ENCODE peak calls at places on chromosome 1, in eight cellular contexts. One of them, this sample, is unnamed.

GRCh38 chr1:194338241-194338948 is 1152.0 kb upstream of the B3GALT2 start:
- DNase-seq in pancreas: no peak
- DNase-seq in Calu3: no peak
- DNase-seq in sigmoid colon: no peak
- DNase-seq in glutamatergic neuron: no peak
- DNase-seq in fibroblast of mammary gland: no peak
- DNase-seq in body of pancreas: no peak
- DNase-seq in endothelial cell of umbilical vein: no peak
- DNase-seq in this sample: no peak

GRCh38 chr1:7250176-7250575 is 464.9 kb downstream of the CAMTA1 start:
- DNase-seq in pancreas: no peak
- DNase-seq in Calu3: no peak
- DNase-seq in sigmoid colon: no peak
- DNase-seq in glutamatergic neuron: no peak
- DNase-seq in fibroblast of mammary gland: no peak
- DNase-seq in body of pancreas: no peak
- DNase-seq in endothelial cell of umbilical vein: no peak
- DNase-seq in this sample: no peak

GRCh38 chr1:116224561-116224960 is 113.4 kb downstream of the MAB21L3 start:
- DNase-seq in pancreas: no peak
- DNase-seq in Calu3: no peak
- DNase-seq in sigmoid colon: no peak
- DNase-seq in glutamatergic neuron: no peak
- DNase-seq in fibroblast of mammary gland: no peak
- DNase-seq in body of pancreas: no peak
- DNase-seq in endothelial cell of umbilical vein: no peak
- DNase-seq in this sample: no peak

GRCh38 chr1:223515915-223516314 is 122.7 kb downstream of the CCDC185 start:
- DNase-seq in pancreas: no peak
- DNase-seq in Calu3: no peak
- DNase-seq in sigmoid colon: no peak
- DNase-seq in glutamatergic neuron: no peak
- DNase-seq in fibroblast of mammary gland: no peak
- DNase-seq in body of pancreas: no peak
- DNase-seq in endothelial cell of umbilical vein: no peak
- DNase-seq in this sample: no peak

GRCh38 chr1:40665335-40666171 is at the start of gene RIMS3:
- DNase-seq in pancreas: peak
- DNase-seq in Calu3: peak
- DNase-seq in sigmoid colon: peak
- DNase-seq in glutamatergic neuron: peak
- DNase-seq in fibroblast of mammary gland: peak
- DNase-seq in body of pancreas: peak
- DNase-seq in endothelial cell of umbilical vein: peak
- DNase-seq in this sample: peak

GRCh38 chr1:209190591-209191241 is 392.8 kb upstream of the CAMK1G start:
- DNase-seq in pancreas: peak
- DNase-seq in Calu3: peak
- DNase-seq in sigmoid colon: no peak
- DNase-seq in glutamatergic neuron: peak
- DNase-seq in fibroblast of mammary gland: peak
- DNase-seq in body of pancreas: peak
- DNase-seq in endothelial cell of umbilical vein: peak
- DNase-seq in this sample: no peak

GRCh38 chr1:44874155-44874554 is 31.1 kb upstream of the PTCH2 start:
- DNase-seq in pancreas: no peak
- DNase-seq in Calu3: no peak
- DNase-seq in sigmoid colon: no peak
- DNase-seq in glutamatergic neuron: no peak
- DNase-seq in fibroblast of mammary gland: no peak
- DNase-seq in body of pancreas: no peak
- DNase-seq in endothelial cell of umbilical vein: no peak
- DNase-seq in this sample: no peak

GRCh38 chr1:240888039-240888786 is 276.3 kb upstream of the GREM2 start:
- DNase-seq in pancreas: peak
- DNase-seq in Calu3: peak
- DNase-seq in sigmoid colon: no peak
- DNase-seq in glutamatergic neuron: peak
- DNase-seq in fibroblast of mammary gland: peak
- DNase-seq in body of pancreas: peak
- DNase-seq in endothelial cell of umbilical vein: peak
- DNase-seq in this sample: no peak

GRCh38 chr1:117231748-117232373 is 21.1 kb upstream of the VTCN1 start:
- DNase-seq in pancreas: no peak
- DNase-seq in Calu3: peak
- DNase-seq in sigmoid colon: no peak
- DNase-seq in glutamatergic neuron: no peak
- DNase-seq in fibroblast of mammary gland: no peak
- DNase-seq in body of pancreas: peak
- DNase-seq in endothelial cell of umbilical vein: no peak
- DNase-seq in this sample: no peak

GRCh38 chr1:94734963-94735899 is 84.9 kb upstream of the SLC44A3 start:
- DNase-seq in pancreas: no peak
- DNase-seq in Calu3: no peak
- DNase-seq in sigmoid colon: no peak
- DNase-seq in glutamatergic neuron: no peak
- DNase-seq in fibroblast of mammary gland: peak
- DNase-seq in body of pancreas: peak
- DNase-seq in endothelial cell of umbilical vein: peak
- DNase-seq in this sample: no peak

GRCh38 chr1:224433041-224433670 is 1.4 kb downstream of the WDR26 start:
- DNase-seq in pancreas: no peak
- DNase-seq in Calu3: peak
- DNase-seq in sigmoid colon: no peak
- DNase-seq in glutamatergic neuron: peak
- DNase-seq in fibroblast of mammary gland: peak
- DNase-seq in body of pancreas: peak
- DNase-seq in endothelial cell of umbilical vein: peak
- DNase-seq in this sample: no peak

GRCh38 chr1:91555821-91556531 is 55.3 kb downstream of the CDC7 start:
- DNase-seq in pancreas: no peak
- DNase-seq in Calu3: no peak
- DNase-seq in sigmoid colon: no peak
- DNase-seq in glutamatergic neuron: no peak
- DNase-seq in fibroblast of mammary gland: peak
- DNase-seq in body of pancreas: no peak
- DNase-seq in endothelial cell of umbilical vein: peak
- DNase-seq in this sample: no peak

GRCh38 chr1:46152021-46152420 is 19.6 kb upstream of the PIK3R3 start:
- DNase-seq in pancreas: no peak
- DNase-seq in Calu3: no peak
- DNase-seq in sigmoid colon: no peak
- DNase-seq in glutamatergic neuron: no peak
- DNase-seq in fibroblast of mammary gland: peak
- DNase-seq in body of pancreas: no peak
- DNase-seq in endothelial cell of umbilical vein: no peak
- DNase-seq in this sample: no peak

GRCh38 chr1:228363686-228364067 is 43.0 kb downstream of the TRIM11 start:
- DNase-seq in pancreas: peak
- DNase-seq in Calu3: no peak
- DNase-seq in sigmoid colon: peak
- DNase-seq in glutamatergic neuron: no peak
- DNase-seq in fibroblast of mammary gland: no peak
- DNase-seq in body of pancreas: no peak
- DNase-seq in endothelial cell of umbilical vein: no peak
- DNase-seq in this sample: no peak

GRCh38 chr1:1124508-1124785 is 8.6 kb upstream of the C1orf159 start:
- DNase-seq in pancreas: no peak
- DNase-seq in Calu3: no peak
- DNase-seq in sigmoid colon: no peak
- DNase-seq in glutamatergic neuron: no peak
- DNase-seq in fibroblast of mammary gland: no peak
- DNase-seq in body of pancreas: no peak
- DNase-seq in endothelial cell of umbilical vein: no peak
- DNase-seq in this sample: no peak

GRCh38 chr1:59204001-59204400 is 92.9 kb upstream of the FGGY start:
- DNase-seq in pancreas: no peak
- DNase-seq in Calu3: peak
- DNase-seq in sigmoid colon: no peak
- DNase-seq in glutamatergic neuron: no peak
- DNase-seq in fibroblast of mammary gland: no peak
- DNase-seq in body of pancreas: peak
- DNase-seq in endothelial cell of umbilical vein: peak
- DNase-seq in this sample: no peak

GRCh38 chr1:77513839-77514763 is 168.4 kb downstream of the ZZZ3 start:
- DNase-seq in pancreas: no peak
- DNase-seq in Calu3: no peak
- DNase-seq in sigmoid colon: no peak
- DNase-seq in glutamatergic neuron: no peak
- DNase-seq in fibroblast of mammary gland: peak
- DNase-seq in body of pancreas: peak
- DNase-seq in endothelial cell of umbilical vein: peak
- DNase-seq in this sample: no peak

GRCh38 chr1:119140177-119141019 is at the start of gene WARS2:
- DNase-seq in pancreas: peak
- DNase-seq in Calu3: peak
- DNase-seq in sigmoid colon: peak
- DNase-seq in glutamatergic neuron: peak
- DNase-seq in fibroblast of mammary gland: peak
- DNase-seq in body of pancreas: peak
- DNase-seq in endothelial cell of umbilical vein: peak
- DNase-seq in this sample: peak
- TF ChIP-seq CTCF in pancreas: no peak
- TF ChIP-seq CTCF in Calu3: no peak
- TF ChIP-seq CTCF in sigmoid colon: no peak
- TF ChIP-seq CTCF in glutamatergic neuron: no peak
- TF ChIP-seq CTCF in fibroblast of mammary gland: no peak
- TF ChIP-seq CTCF in body of pancreas: peak
- TF ChIP-seq CTCF in endothelial cell of umbilical vein: no peak
- TF ChIP-seq CTCF in this sample: no peak

DNA sequence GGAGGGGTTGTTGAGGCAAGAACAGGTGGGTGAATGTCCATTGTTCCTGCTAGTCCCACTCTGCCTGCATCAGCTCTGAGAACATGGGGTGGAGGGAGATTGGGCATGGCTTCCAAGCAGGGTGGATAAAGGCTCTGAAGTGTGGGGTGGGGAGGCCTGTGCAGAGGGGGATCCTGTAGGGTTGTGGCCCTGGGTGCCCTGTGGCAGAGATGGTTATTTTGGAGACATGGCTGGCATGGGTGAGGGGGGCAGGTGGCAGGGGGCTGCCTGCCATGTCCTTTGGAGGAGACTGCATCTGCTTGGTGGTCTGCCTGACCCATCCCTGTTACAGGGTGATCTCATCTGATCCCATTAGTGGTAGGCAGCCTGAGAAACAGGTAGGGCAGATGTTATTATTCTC is 11.2 kb downstream of the MYOG start:
- DNase-seq in pancreas: no peak
- DNase-seq in Calu3: no peak
- DNase-seq in sigmoid colon: peak
- DNase-seq in glutamatergic neuron: no peak
- DNase-seq in fibroblast of mammary gland: no peak
- DNase-seq in body of pancreas: no peak
- DNase-seq in endothelial cell of umbilical vein: no peak
- DNase-seq in this sample: no peak
- TF ChIP-seq CTCF in pancreas: no peak
- TF ChIP-seq CTCF in Calu3: no peak
- TF ChIP-seq CTCF in sigmoid colon: no peak
- TF ChIP-seq CTCF in glutamatergic neuron: no peak
- TF ChIP-seq CTCF in fibroblast of mammary gland: no peak
- TF ChIP-seq CTCF in body of pancreas: no peak
- TF ChIP-seq CTCF in endothelial cell of umbilical vein: no peak
- TF ChIP-seq CTCF in this sample: no peak

GRCh38 chr1:19644422-19644760 is 280 bp downstream of the NBL1 start:
- DNase-seq in pancreas: no peak
- DNase-seq in Calu3: no peak
- DNase-seq in sigmoid colon: no peak
- DNase-seq in glutamatergic neuron: no peak
- DNase-seq in fibroblast of mammary gland: no peak
- DNase-seq in body of pancreas: no peak
- DNase-seq in endothelial cell of umbilical vein: peak
- DNase-seq in this sample: no peak

GRCh38 chr1:19644761-19645543 is 841 bp downstream of the NBL1 start:
- DNase-seq in pancreas: peak
- DNase-seq in Calu3: no peak
- DNase-seq in sigmoid colon: no peak
- DNase-seq in glutamatergic neuron: peak
- DNase-seq in fibroblast of mammary gland: no peak
- DNase-seq in body of pancreas: no peak
- DNase-seq in endothelial cell of umbilical vein: peak
- DNase-seq in this sample: no peak

GRCh38 chr1:19640363-19641316 is 3.5 kb upstream of the NBL1 start:
- DNase-seq in pancreas: peak
- DNase-seq in Calu3: peak
- DNase-seq in sigmoid colon: peak
- DNase-seq in glutamatergic neuron: no peak
- DNase-seq in fibroblast of mammary gland: no peak
- DNase-seq in body of pancreas: no peak
- DNase-seq in endothelial cell of umbilical vein: peak
- DNase-seq in this sample: no peak

GRCh38 chr1:19643602-19644419 is at the start of gene NBL1:
- DNase-seq in pancreas: peak
- DNase-seq in Calu3: peak
- DNase-seq in sigmoid colon: peak
- DNase-seq in glutamatergic neuron: peak
- DNase-seq in fibroblast of mammary gland: peak
- DNase-seq in body of pancreas: peak
- DNase-seq in endothelial cell of umbilical vein: peak
- DNase-seq in this sample: no peak

DNA sequence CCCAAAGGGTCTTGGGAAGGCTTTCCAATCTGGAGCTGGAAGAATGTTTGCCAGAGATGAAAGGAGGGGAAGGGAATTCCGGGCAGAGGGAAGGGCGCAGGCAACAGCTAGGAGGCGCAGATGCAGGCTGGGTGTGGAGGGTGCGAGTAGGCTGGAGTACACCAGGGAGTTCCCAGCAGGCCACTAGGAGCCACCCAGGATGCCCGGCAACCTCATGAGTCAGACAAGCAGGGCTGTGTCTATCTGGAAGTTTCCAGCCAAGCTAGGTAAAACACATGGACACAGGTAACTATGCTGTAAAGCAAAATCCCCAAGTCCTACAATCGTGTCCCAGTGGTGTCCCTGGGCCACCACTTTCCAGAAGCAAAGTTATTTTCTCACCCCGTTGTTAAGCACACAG is 998 bp upstream of the NBL1 start:
- DNase-seq in pancreas: no peak
- DNase-seq in Calu3: peak
- DNase-seq in sigmoid colon: peak
- DNase-seq in glutamatergic neuron: no peak
- DNase-seq in fibroblast of mammary gland: peak
- DNase-seq in body of pancreas: no peak
- DNase-seq in endothelial cell of umbilical vein: no peak
- DNase-seq in this sample: no peak
- TF ChIP-seq CTCF in pancreas: no peak
- TF ChIP-seq CTCF in Calu3: no peak
- TF ChIP-seq CTCF in sigmoid colon: no peak
- TF ChIP-seq CTCF in glutamatergic neuron: no peak
- TF ChIP-seq CTCF in fibroblast of mammary gland: no peak
- TF ChIP-seq CTCF in body of pancreas: no peak
- TF ChIP-seq CTCF in endothelial cell of umbilical vein: no peak
- TF ChIP-seq CTCF in this sample: no peak

DNA sequence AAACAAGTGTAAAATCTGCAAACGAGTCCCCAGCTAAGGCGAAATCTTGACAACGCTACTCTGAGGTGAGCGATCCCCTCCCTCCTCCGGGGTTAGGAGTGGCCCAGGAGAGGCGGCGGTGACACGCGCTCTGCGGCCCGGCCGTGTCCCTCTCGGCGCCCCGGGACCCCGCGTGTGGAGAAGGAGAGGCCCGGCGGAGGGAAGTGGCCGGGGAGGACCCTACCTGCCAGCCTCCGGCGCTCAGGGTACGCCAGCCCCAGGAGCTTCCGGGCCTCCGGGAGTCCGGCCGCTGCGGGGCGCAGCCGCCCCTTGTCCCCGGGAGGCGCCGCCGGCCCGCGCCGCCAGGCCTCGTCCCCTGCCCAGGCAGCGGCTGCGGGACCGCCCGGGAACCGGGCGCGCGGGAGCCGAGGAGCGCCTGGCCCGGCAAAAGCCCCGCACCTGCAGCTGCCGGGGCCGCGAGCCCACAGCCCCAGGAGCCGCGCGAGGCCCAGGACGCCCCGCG is 543 bp downstream of the ABCB10 start:
- DNase-seq in pancreas: peak
- DNase-seq in Calu3: peak
- DNase-seq in sigmoid colon: peak
- DNase-seq in glutamatergic neuron: peak
- DNase-seq in fibroblast of mammary gland: peak
- DNase-seq in body of pancreas: peak
- DNase-seq in endothelial cell of umbilical vein: peak
- DNase-seq in this sample: no peak
- TF ChIP-seq CTCF in pancreas: no peak
- TF ChIP-seq CTCF in Calu3: no peak
- TF ChIP-seq CTCF in sigmoid colon: no peak
- TF ChIP-seq CTCF in glutamatergic neuron: no peak
- TF ChIP-seq CTCF in fibroblast of mammary gland: no peak
- TF ChIP-seq CTCF in body of pancreas: no peak
- TF ChIP-seq CTCF in endothelial cell of umbilical vein: no peak
- TF ChIP-seq CTCF in this sample: no peak

This sample was measured in omental fat pad.